ENCODE peak calls at places on chromosomes 3 and 15, in nine cellular contexts. Q, X, Y, U, A, J, L, G and I are unnamed samples.

GRCh38 chr3:185175370-185175987 is 22.6 kb upstream of the C3orf70 start:
- DNase-seq in Q (no peak), X (no peak), Y (no peak), U (no peak), A (no peak), J (peak; percentile 89), L (peak; percentile 74), G (peak; percentile 60), I (peak; percentile 51)

GRCh38 chr15:49110158-49110944 is 45.0 kb downstream of the COPS2 start:
- DNase-seq in Q (no peak), X (no peak), Y (no peak), U (no peak), A (no peak), J (no peak), L (no peak), G (no peak), I (no peak)

GRCh38 chr3:157204431-157204830 is 44.5 kb upstream of the CCNL1 start:
- DNase-seq in Q (no peak), X (no peak), Y (peak; percentile 11), U (no peak), A (peak; percentile 77), J (no peak), L (peak; percentile 74), G (no peak), I (no peak)

GRCh38 chr3:139123377-139124095 is 78.8 kb upstream of the PRR23C start:
- DNase-seq in Q (no peak), X (no peak), Y (no peak), U (no peak), A (no peak), J (peak; percentile 16), L (peak; percentile 77), G (peak; percentile 53), I (no peak)

GRCh38 chr3:124812291-124813265 is 74.6 kb downstream of the ITGB5 start:
- DNase-seq in Q (no peak), X (no peak), Y (peak; percentile 95), U (peak; percentile 90), A (peak; percentile 90), J (peak; percentile 80), L (peak; percentile 97), G (no peak), I (no peak)

GRCh38 chr15:71170163-71170562 is 54.9 kb downstream of the THSD4 start:
- DNase-seq in Q (no peak), X (no peak), Y (no peak), U (no peak), A (no peak), J (no peak), L (no peak), G (no peak), I (no peak)

GRCh38 chr15:75718326-75718725 is 5.7 kb upstream of the CSPG4 start:
- DNase-seq in Q (no peak), X (no peak), Y (no peak), U (no peak), A (peak; percentile 54), J (no peak), L (peak; percentile 90), G (no peak), I (no peak)

GRCh38 chr15:62727501-62727900 is 315.0 kb upstream of the TPM1 start:
- DNase-seq in Q (no peak), X (no peak), Y (no peak), U (no peak), A (no peak), J (no peak), L (no peak), G (no peak), I (no peak)

GRCh38 chr15:40565333-40566238 is 744 bp upstream of the CCDC32 start:
- DNase-seq in Q (no peak), X (no peak), Y (no peak), U (no peak), A (no peak), J (peak; percentile 28), L (no peak), G (no peak), I (no peak)

GRCh38 chr3:156691920-156692319 is 17.5 kb downstream of the TIPARP start:
- DNase-seq in Q (no peak), X (no peak), Y (peak; percentile 45), U (no peak), A (peak; percentile 67), J (no peak), L (peak; percentile 81), G (no peak), I (no peak)

GRCh38 chr15:58839485-58839884 is 68.4 kb downstream of the MINDY2 start:
- DNase-seq in Q (no peak), X (no peak), Y (no peak), U (no peak), A (peak; percentile 37), J (no peak), L (no peak), G (no peak), I (no peak)

GRCh38 chr3:10447110-10447509 is 58.3 kb downstream of the ATP2B2 start:
- DNase-seq in Q (no peak), X (no peak), Y (no peak), U (no peak), A (no peak), J (no peak), L (no peak), G (no peak), I (no peak)

GRCh38 chr15:36428102-36428845 is 151.2 kb upstream of the CDIN1 start:
- DNase-seq in Q (peak; percentile 95), X (no peak), Y (peak; percentile 98), U (no peak), A (peak; percentile 99), J (no peak), L (peak; percentile 99), G (no peak), I (no peak)

DNA sequence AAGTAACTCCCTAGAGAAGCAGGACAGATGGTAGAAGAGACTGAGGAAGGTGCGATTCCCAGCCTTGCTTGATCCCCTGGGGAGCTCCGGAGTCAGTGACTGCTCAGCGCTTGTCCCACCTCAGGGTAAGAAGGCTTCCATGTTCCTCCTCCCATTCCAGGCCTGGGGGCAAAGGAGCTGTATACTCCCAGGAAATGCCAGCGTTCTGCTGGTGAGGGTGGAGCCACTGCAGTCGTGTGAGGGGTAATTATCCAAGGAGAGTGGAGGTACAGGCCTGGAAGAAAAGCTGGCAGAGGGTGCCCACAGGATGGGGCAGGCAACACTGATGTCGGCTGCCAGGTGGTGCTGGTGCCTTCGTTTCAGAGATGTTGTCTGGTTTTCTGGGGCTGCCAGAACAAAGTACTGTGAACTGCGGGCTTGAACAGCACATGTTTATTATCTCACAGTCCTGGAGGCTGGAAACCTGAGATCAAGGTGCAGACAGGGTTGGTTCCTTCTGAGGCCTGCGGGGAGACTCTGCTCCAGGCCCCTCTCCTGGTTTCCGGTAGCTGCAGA is 12.1 kb upstream of the APBA2 start:
- DNase-seq in Q (no peak), X (no peak), Y (no peak), U (no peak), A (no peak), J (no peak), L (peak; percentile 34), G (no peak), I (no peak)
- TF ChIP-seq CTCF in Q (peak; percentile 39), X (no peak), Y (peak; percentile 23), U (no peak), A (no peak), J (no peak), L (no peak), G (no peak), I (no peak)

GRCh38 chr15:22995786-22996185 is 15.6 kb upstream of the CYFIP1 start:
- DNase-seq in Q (no peak), X (no peak), Y (no peak), U (no peak), A (no peak), J (no peak), L (no peak), G (no peak), I (no peak)
- TF ChIP-seq CTCF in Q (no peak), X (no peak), Y (no peak), U (no peak), A (no peak), J (no peak), L (no peak), G (no peak), I (no peak)

GRCh38 chr15:99169769-99170311 is 65.0 kb downstream of the SYNM start:
- DNase-seq in Q (no peak), X (no peak), Y (peak; percentile 47), U (no peak), A (no peak), J (no peak), L (peak; percentile 84), G (no peak), I (no peak)

GRCh38 chr15:99172989-99173388 is 68.1 kb downstream of the SYNM start:
- DNase-seq in Q (no peak), X (no peak), Y (no peak), U (no peak), A (no peak), J (no peak), L (no peak), G (no peak), I (no peak)

GRCh38 chr15:99172171-99172570 is 67.3 kb downstream of the SYNM start:
- DNase-seq in Q (no peak), X (no peak), Y (no peak), U (no peak), A (no peak), J (no peak), L (no peak), G (no peak), I (no peak)

GRCh38 chr15:99168601-99169580 is 64.0 kb downstream of the SYNM start:
- DNase-seq in Q (no peak), X (no peak), Y (no peak), U (no peak), A (no peak), J (no peak), L (no peak), G (no peak), I (no peak)

GRCh38 chr15:99170476-99171065 is 65.7 kb downstream of the SYNM start:
- DNase-seq in Q (no peak), X (no peak), Y (no peak), U (no peak), A (no peak), J (no peak), L (no peak), G (peak; percentile 32), I (no peak)
- TF ChIP-seq CTCF in Q (no peak), X (no peak), Y (no peak), U (no peak), A (no peak), J (no peak), L (no peak), G (peak; percentile 22), I (no peak)

GRCh38 chr3:81237193-81237592 is 524.3 kb downstream of the GBE1 start:
- DNase-seq in Q (no peak), X (no peak), Y (no peak), U (no peak), A (peak; percentile 41), J (no peak), L (no peak), G (no peak), I (no peak)

GRCh38 chr3:81245043-81245442 is 516.4 kb downstream of the GBE1 start:
- DNase-seq in Q (no peak), X (no peak), Y (no peak), U (no peak), A (no peak), J (no peak), L (no peak), G (no peak), I (no peak)

GRCh38 chr3:81244196-81244595 is 517.2 kb downstream of the GBE1 start:
- DNase-seq in Q (no peak), X (no peak), Y (no peak), U (no peak), A (no peak), J (no peak), L (no peak), G (no peak), I (no peak)

GRCh38 chr3:81245505-81245904 is 515.9 kb downstream of the GBE1 start:
- DNase-seq in Q (no peak), X (no peak), Y (no peak), U (no peak), A (no peak), J (no peak), L (no peak), G (no peak), I (no peak)

GRCh38 chr3:81242871-81243270 is 518.6 kb downstream of the GBE1 start:
- DNase-seq in Q (no peak), X (no peak), Y (no peak), U (no peak), A (peak; percentile 70), J (no peak), L (peak; percentile 34), G (no peak), I (no peak)
- TF ChIP-seq CTCF in Q (no peak), X (peak; percentile 43), Y (peak; percentile 58), U (peak; percentile 57), A (peak; percentile 82), J (peak; percentile 40), L (peak; percentile 42), G (peak; percentile 22), I (peak; percentile 61)